ENCODE peak calls at places on chromosomes 4 and X, in eight cellular contexts. M is HFFc6, N is astrocyte of the spinal cord, G is mesothelial cell of epicardium, S is PC-3, V is Calu3, E is upper lobe of right lung, I is heart right ventricle. U is an unnamed sample.

GRCh38 chrX:70174754-70175153 is 2.5 kb upstream of the DGAT2L6 start:
- DNase-seq in I (no peak), M (no peak), G (no peak), E (no peak), S (peak), V (no peak), N (peak), U (no peak)

GRCh38 chrX:153944140-153944799 is at the start of gene RENBP:
- DNase-seq in M (no peak), E (peak), V (no peak), S (no peak), N (no peak), I (peak), G (no peak), U (no peak)

GRCh38 chr4:4269856-4270255 is 20.1 kb downstream of the LYAR start:
- DNase-seq in N (peak), E (no peak), S (peak), G (no peak), I (no peak), M (no peak), V (no peak), U (no peak)

GRCh38 chrX:19825271-19825670 is 62.1 kb downstream of the SH3KBP1 start:
- DNase-seq in G (no peak), V (no peak), M (no peak), N (no peak), I (no peak), E (no peak), S (no peak), U (no peak)

GRCh38 chr4:23700197-23700596 is 189.7 kb downstream of the PPARGC1A start:
- DNase-seq in V (no peak), E (no peak), N (no peak), I (no peak), G (no peak), S (no peak), M (no peak), U (no peak)

GRCh38 chr4:140637836-140638235 is 69.1 kb upstream of the UCP1 start:
- DNase-seq in M (peak), G (no peak), E (no peak), V (peak), S (peak), N (no peak), I (no peak), U (no peak)

GRCh38 chr4:36758312-36758690 is 476.9 kb downstream of the DTHD1 start:
- DNase-seq in S (no peak), G (no peak), I (no peak), V (no peak), M (no peak), E (no peak), N (no peak), U (no peak)

GRCh38 chr4:105061136-105061696 is 85.5 kb upstream of the TET2 start:
- DNase-seq in E (no peak), N (peak), I (no peak), S (peak), G (no peak), V (peak), M (no peak), U (no peak)

GRCh38 chr4:181819951-181820350 is 423.3 kb upstream of the TENM3 start:
- DNase-seq in E (no peak), M (no peak), V (no peak), I (no peak), N (peak), S (no peak), G (no peak), U (no peak)

GRCh38 chr4:138192113-138192512 is 50.0 kb downstream of the SLC7A11 start:
- DNase-seq in I (no peak), M (peak), S (peak), V (no peak), E (no peak), G (no peak), N (peak), U (no peak)

GRCh38 chr4:51885371-51885770 is 42.4 kb downstream of the DCUN1D4 start:
- DNase-seq in S (peak), M (no peak), V (peak), E (no peak), I (no peak), N (peak), G (no peak), U (no peak)

GRCh38 chr4:38581708-38582107 is 82.3 kb upstream of the KLF3 start:
- DNase-seq in V (no peak), G (no peak), I (no peak), S (no peak), N (no peak), E (no peak), M (no peak), U (no peak)

GRCh38 chr4:83618431-83618830 is 82.5 kb downstream of the GPAT3 start:
- DNase-seq in V (peak), M (peak), E (no peak), N (peak), S (peak), G (no peak), I (no peak), U (no peak)

GRCh38 chr4:143391261-143391660 is 54.6 kb downstream of the GAB1 start:
- DNase-seq in V (no peak), M (no peak), G (no peak), I (no peak), S (no peak), E (no peak), N (no peak), U (no peak)

GRCh38 chr4:143393195-143393594 is 56.5 kb downstream of the GAB1 start:
- DNase-seq in V (no peak), E (no peak), S (no peak), M (no peak), I (no peak), N (no peak), G (no peak), U (no peak)

GRCh38 chr4:143389543-143390195 is 53.0 kb downstream of the GAB1 start:
- DNase-seq in E (no peak), G (no peak), N (peak), I (no peak), S (peak), M (peak), V (no peak), U (no peak)

GRCh38 chr4:143391895-143392294 is 55.2 kb downstream of the GAB1 start:
- DNase-seq in S (no peak), V (no peak), N (peak), M (peak), G (no peak), E (no peak), I (no peak), U (no peak)

GRCh38 chr4:143390764-143391163 is 54.1 kb downstream of the GAB1 start:
- DNase-seq in N (no peak), E (no peak), M (no peak), G (no peak), V (no peak), I (no peak), S (no peak), U (no peak)
- TF ChIP-seq CTCF in N (no peak), E (no peak), M (no peak), G (no peak), V (no peak), I (no peak), S (no peak), U (no peak)

GRCh38 chrX:23908219-23909003 is 605 bp downstream of the CXorf58 start:
- DNase-seq in N (no peak), V (no peak), I (no peak), E (no peak), S (no peak), M (no peak), G (no peak), U (no peak)
- TF ChIP-seq CTCF in N (peak), V (no peak), I (no peak), E (no peak), S (peak), M (peak), G (peak), U (peak)

GRCh38 chr4:55446578-55446922 is 50.8 kb downstream of the TMEM165 start:
- DNase-seq in G (no peak), V (no peak), I (no peak), E (no peak), S (peak), M (no peak), N (peak), U (no peak)

GRCh38 chr4:55445921-55446577 is 50.3 kb downstream of the TMEM165 start:
- DNase-seq in I (no peak), S (peak), V (no peak), N (peak), G (no peak), E (no peak), M (peak), U (no peak)

GRCh38 chr4:55447108-55447708 is 51.5 kb downstream of the TMEM165 start:
- DNase-seq in E (no peak), I (no peak), S (no peak), V (no peak), M (no peak), N (no peak), G (no peak), U (no peak)

GRCh38 chr4:55442541-55442940 is 46.8 kb downstream of the TMEM165 start:
- DNase-seq in V (no peak), G (no peak), N (no peak), M (no peak), S (peak), E (no peak), I (no peak), U (no peak)

DNA sequence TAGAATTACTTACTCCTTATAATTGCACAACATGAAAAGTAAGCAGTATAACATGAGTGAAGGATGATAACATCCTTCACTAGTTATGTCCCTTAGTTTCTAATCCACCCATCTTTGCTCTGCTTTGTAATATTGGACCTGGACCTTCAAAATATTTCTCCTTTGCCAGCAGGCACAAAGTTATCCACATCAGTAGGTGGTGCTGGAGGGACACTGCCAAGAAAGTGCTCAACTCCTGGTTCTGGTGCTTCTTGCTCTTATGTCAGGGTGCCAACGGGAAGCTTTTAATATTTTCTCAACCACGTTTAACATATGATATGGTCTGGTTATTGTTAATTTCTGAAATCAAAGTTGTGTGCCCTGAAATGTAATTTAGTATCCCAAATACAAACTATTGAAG is 49.1 kb downstream of the TMEM165 start:
- DNase-seq in S (peak), V (no peak), N (peak), M (peak), E (no peak), I (no peak), G (no peak), U (no peak)
- TF ChIP-seq CTCF in S (peak), V (no peak), N (peak), M (peak), E (no peak), I (peak), G (no peak), U (no peak)

GRCh38 chrX:150253946-150254615 is 109.0 kb upstream of the MAMLD1 start:
- DNase-seq in N (peak), I (no peak), S (no peak), V (no peak), E (no peak), G (no peak), M (no peak), U (no peak)
- TF ChIP-seq CTCF in N (no peak), I (no peak), S (no peak), V (no peak), E (no peak), G (no peak), M (no peak), U (no peak)

GRCh38 chr4:123659262-123659661 is 262.7 kb downstream of the SPRY1 start:
- DNase-seq in V (no peak), I (no peak), M (no peak), S (no peak), G (no peak), N (no peak), E (no peak), U (no peak)

GRCh38 chr4:123662827-123663226 is 266.2 kb downstream of the SPRY1 start:
- DNase-seq in E (no peak), I (no peak), M (no peak), S (no peak), V (no peak), G (no peak), N (no peak), U (no peak)

GRCh38 chr4:123661080-123661737 is 264.6 kb downstream of the SPRY1 start:
- DNase-seq in V (no peak), I (no peak), E (no peak), M (peak), S (peak), N (peak), G (no peak), U (no peak)

GRCh38 chr4:123659759-123660158 is 263.2 kb downstream of the SPRY1 start:
- DNase-seq in G (no peak), E (no peak), V (peak), S (peak), N (peak), I (no peak), M (no peak), U (no peak)
- TF ChIP-seq CTCF in G (no peak), E (peak), V (no peak), S (peak), N (peak), I (peak), M (peak), U (peak)

DNA sequence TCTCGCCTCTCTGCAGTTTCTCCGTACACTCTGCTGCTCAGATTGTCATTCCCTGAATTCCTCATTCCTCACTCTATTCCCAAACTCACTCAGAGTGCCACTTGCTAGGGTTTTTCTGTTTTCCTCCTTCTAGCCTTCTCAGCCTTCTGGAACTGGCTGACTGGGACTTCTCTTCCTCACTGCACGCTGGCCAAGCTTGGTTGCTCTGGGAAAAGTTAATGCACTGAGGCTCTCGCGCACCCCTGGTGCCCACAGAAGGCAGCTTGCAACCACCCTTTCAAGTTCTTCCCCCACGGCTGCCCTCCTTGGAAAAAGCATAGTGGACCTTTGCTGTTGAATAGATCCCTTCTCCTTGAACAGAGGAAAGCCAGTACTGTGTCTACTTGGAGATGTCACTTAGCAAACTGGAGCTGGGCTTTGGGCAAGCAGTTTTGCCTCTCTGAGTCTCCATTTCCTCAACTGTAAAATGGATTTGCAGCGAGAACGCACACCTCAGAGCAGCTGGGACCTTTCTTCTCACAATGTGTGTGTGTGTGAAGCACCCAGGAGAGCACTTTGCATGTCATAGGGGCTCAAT is 6.0 kb upstream of the CCKAR start:
- DNase-seq in S (no peak), I (no peak), V (no peak), N (no peak), E (no peak), M (no peak), G (no peak), U (no peak)
- TF ChIP-seq CTCF in S (no peak), I (no peak), V (no peak), N (no peak), E (no peak), M (no peak), G (no peak), U (no peak)